ENCODE peak calls at places on chromosomes 16 and 17, in four cellular contexts. T, S, K and R are unnamed samples.

GRCh38 chr16:2234813-2235170 is 1.5 kb upstream of the DNASE1L2 start:
- DNase-seq in T (no peak), S (no peak), K (no peak), R (no peak)

GRCh38 chr17:31310877-31311276 is 3.0 kb downstream of the EVI2B start:
- DNase-seq in S (no peak), K (no peak), T (no peak), R (no peak)

GRCh38 chr16:82675300-82675699 is 48.5 kb downstream of the CDH13 start:
- DNase-seq in K (no peak), S (no peak), T (no peak), R (no peak)

GRCh38 chr16:9286930-9287329 is 195.5 kb downstream of the HAPSTR1 start:
- DNase-seq in K (no peak), S (no peak), T (no peak), R (no peak)

GRCh38 chr16:55145771-55146603 is 178.0 kb upstream of the IRX6 start:
- DNase-seq in K (no peak), S (no peak), T (no peak), R (no peak)

GRCh38 chr16:16163571-16163970 is 59.7 kb downstream of the ABCC6 start:
- DNase-seq in T (no peak), K (no peak), S (no peak), R (no peak)

GRCh38 chr16:14193316-14193871 is 122.3 kb downstream of the MRTFB start:
- DNase-seq in S (no peak), T (no peak), K (peak), R (no peak)

GRCh38 chr16:25148568-25149215 is 37.1 kb downstream of the LCMT1 start:
- DNase-seq in K (no peak), S (no peak), T (no peak), R (no peak)

GRCh38 chr16:89005201-89006035 is 28.4 kb upstream of the CBFA2T3 start:
- DNase-seq in S (no peak), T (no peak), K (no peak), R (no peak)

GRCh38 chr16:67860589-67861398 is 12.1 kb upstream of the EDC4 start:
- DNase-seq in K (no peak), T (no peak), S (no peak), R (no peak)

DNA sequence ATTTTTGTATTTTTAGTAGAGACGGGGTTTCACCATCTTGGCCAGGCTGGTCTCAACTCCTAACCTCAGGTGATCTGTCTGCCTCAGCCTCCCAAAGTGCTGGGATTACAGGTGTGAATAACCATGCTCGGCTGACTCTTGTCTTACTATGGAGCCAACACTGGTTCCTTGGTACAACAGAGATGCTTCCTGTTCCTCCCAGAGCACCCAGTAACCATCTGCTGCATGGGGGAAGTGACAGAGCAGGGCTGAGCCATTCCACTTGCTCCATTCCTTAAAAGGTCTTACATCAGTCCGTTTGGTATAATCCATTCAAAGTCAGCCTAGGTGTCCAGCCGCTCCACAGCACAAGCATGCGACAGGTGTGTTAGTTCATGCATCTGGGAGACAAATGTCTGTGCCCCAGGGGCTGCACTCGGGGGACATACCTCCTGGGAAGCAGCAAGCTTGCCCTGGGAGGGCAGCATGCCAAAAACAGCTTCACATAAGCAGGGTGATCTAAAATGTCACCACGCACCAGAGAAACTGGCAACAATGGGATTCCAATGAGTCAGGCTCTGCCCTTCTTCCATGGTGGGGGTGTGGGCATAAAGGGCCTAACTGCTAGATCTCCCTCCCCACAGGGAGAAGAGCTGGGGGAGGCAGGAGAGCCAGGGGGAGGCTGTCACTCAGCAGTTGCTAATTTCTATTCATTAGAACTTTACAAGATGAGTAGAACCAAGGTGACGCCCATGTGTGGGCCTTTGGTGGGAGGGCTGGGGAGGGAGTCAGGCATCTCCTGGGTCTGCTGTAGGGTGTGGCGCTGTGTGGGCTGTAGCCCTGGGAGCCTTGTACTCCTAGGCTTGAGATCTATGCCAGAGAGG is 35.5 kb downstream of the PIPOX start:
- DNase-seq in K (no peak), T (no peak), S (no peak), R (no peak)
- TF ChIP-seq MYC in K (no peak), T (no peak), S (no peak), R (no peak)

DNA sequence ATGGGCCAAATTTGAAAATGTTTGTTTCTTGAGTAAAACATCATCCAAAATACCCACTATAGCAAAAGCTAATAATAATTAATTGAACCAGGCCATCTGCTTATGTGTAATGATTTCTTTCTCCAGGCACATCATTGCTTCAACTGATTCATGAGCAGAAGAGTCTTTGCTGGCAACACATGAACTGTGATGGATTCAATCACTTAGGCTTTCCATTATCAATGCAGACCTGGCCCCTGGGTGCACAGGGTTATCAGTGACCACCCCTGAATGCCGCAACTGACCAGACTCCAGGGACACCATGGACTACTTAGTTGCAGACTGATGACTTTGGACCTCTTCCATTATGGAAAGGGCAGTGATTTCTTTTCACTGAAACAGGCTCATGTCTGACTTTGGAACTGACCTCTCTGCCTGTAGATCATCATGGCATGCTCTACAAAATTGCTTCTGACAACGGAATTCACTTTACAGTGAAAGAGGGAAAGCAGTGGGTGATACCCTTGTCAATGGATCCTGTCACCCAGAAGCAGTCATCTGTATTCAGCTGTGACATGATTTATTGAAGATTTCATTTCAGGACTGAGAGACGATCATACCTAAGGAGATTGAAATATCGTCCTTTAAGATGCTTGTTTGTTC is 448.8 kb downstream of the SLC39A11 start:
- DNase-seq in K (no peak), T (no peak), S (no peak), R (no peak)
- TF ChIP-seq EP300 in K (no peak), T (no peak), S (no peak), R (no peak)

DNA sequence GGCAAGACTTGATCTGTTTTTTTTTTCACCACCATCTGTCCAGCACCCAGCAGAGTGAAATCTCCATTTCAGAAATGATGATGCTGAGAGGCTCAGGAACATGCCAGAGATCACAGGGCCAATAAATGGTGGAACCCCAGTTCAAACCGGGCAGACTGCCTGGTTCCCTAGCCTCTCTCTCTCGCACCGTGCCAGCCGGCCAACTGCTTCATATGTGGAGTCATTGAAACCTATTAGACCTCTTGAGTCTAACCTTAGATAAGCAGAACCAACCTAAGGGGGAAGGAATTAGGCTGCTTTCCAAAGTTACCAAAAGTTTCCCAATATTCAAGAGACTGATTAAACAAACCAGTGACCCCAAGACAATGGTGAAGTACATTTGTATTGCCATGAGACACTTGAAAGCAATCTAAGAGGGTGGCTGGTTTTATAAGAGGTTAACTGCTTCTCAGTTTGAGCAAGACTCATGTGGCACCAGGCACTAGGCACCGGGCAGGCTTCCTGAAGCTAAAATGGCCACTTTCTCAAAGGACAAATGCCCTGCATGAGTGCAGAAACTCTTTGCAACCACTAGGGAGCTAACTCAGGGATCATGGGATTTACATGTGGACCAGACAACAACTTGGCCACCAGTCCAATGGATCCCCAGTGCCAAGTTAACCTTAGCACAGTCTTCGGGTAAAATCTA is 18.4 kb downstream of the TOX3 start:
- DNase-seq in K (no peak), S (no peak), T (no peak), R (no peak)
- TF ChIP-seq MYC in K (no peak), S (no peak), T (no peak), R (no peak)

GRCh38 chr17:1040216-1040600 is 43.3 kb downstream of the TIMM22 start:
- DNase-seq in S (peak), T (no peak), K (no peak), R (no peak)

GRCh38 chr17:1038459-1039118 is 41.7 kb downstream of the TIMM22 start:
- DNase-seq in T (no peak), S (no peak), K (no peak), R (no peak)

GRCh38 chr17:1039119-1039507 is 42.2 kb downstream of the TIMM22 start:
- DNase-seq in S (no peak), T (no peak), K (no peak), R (no peak)

GRCh38 chr17:1041746-1042145 is 44.8 kb downstream of the TIMM22 start:
- DNase-seq in T (no peak), K (no peak), S (no peak), R (no peak)

GRCh38 chr17:1039511-1040215 is 42.7 kb downstream of the TIMM22 start:
- DNase-seq in T (no peak), K (no peak), S (no peak), R (no peak)
- TF ChIP-seq EP300 in T (no peak), K (no peak), S (no peak), R (no peak)

DNA sequence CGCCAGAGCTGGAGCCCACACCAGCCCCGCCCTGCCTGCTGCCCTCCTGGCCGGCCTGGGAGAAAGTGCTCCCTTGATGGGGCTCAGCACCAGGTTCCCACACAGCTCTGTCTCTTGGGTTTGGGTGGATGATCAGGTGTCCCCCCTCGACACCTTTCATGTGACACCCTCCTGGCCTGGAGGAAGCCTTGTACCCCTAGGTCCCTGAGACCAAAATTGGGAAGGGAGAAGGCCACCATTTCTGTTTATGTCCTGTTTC is 19.4 kb upstream of the PLLP start:
- DNase-seq in K (no peak), S (no peak), T (no peak), R (no peak)
- TF ChIP-seq MYC in K (no peak), S (no peak), T (no peak), R (no peak)

DNA sequence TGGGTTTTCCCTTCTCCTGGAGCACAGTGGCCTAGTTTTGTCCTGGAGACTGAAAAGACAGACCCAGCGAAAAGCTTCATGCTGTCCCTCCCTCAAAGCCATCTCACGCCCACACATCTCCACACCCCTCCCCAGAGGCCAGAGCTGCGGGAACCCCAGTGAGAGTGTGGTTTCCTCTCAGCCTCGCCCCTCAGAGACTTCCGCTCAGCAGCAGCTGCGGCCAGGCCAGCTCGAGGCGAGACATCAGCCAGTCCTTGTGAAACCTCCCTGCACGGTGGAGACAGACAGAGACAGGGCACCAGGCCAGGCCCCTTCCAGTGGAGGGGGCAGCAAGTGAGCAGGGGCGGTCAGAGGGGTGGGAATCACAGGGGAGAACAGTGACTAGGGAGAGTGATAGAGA is 77.0 kb upstream of the TNRC6C start:
- DNase-seq in K (peak), S (no peak), T (peak), R (no peak)
- TF ChIP-seq EP300 in K (peak), S (no peak), T (no peak), R (no peak)

GRCh38 chr16:87207509-87207908 is 109.7 kb downstream of the C16orf95 start:
- DNase-seq in T (no peak), K (no peak), S (no peak), R (no peak)
- TF ChIP-seq MYC in T (no peak), K (no peak), S (no peak), R (no peak)

DNA sequence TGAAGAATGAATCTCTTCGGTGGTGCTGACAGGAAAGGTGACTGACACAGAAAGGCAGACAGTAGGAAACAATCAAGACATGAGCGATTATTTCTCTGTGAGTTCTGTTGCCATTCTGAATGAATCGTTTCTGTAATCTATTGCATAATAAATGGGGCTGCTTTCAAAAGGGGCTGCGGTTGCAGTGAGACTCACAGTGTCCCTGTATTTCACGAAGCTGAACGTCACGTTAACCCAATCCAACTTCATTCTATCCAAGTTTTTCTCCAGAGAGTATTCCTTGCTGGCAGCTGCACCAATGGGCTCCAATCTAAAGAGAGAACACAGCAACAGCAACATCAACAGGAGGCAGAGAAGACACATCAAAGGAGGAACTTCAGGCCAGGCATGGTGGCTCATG is 75.4 kb downstream of the DNAH3 start:
- DNase-seq in K (no peak), T (no peak), S (no peak), R (no peak)
- TF ChIP-seq EP300 in K (no peak), T (no peak), S (no peak), R (no peak)

GRCh38 chr16:58339452-58339938 is 44.7 kb upstream of the PRSS54 start:
- DNase-seq in S (peak), K (no peak), T (no peak), R (peak)
- TF ChIP-seq MYC in S (no peak), K (no peak), T (no peak), R (no peak)

GRCh38 chr17:50182783-50183438 is 17.1 kb downstream of the SGCA start:
- DNase-seq in T (no peak), S (no peak), K (no peak), R (no peak)

GRCh38 chr17:50184057-50184456 is 17.4 kb downstream of the COL1A1 start:
- DNase-seq in S (no peak), T (peak), K (no peak), R (no peak)

GRCh38 chr17:50184611-50185398 is 16.6 kb downstream of the COL1A1 start:
- DNase-seq in K (no peak), S (no peak), T (peak), R (no peak)

GRCh38 chr17:50181601-50182345 is 16.0 kb downstream of the SGCA start:
- DNase-seq in K (no peak), S (peak), T (no peak), R (no peak)

GRCh38 chr17:50183439-50184001 is 17.7 kb downstream of the SGCA start:
- DNase-seq in S (no peak), K (no peak), T (no peak), R (no peak)
- TF ChIP-seq EP300 in S (no peak), K (peak), T (no peak), R (no peak)